ENCODE peak calls at places on chromosome 17, in four cellular contexts. D is cardiac fibroblast, L is foreskin fibroblast, O is neural crest cell. T is an unnamed sample.
A peak's percentile ranks its signal among the peaks of the same experiment; 100 is the strongest.

GRCh38 chr17:33469911-33470310 is 176.8 kb upstream of the ASIC2 start:
- DNase-seq in D (peak; percentile 80), L (peak; percentile 45), O (no peak), T (no peak)

GRCh38 chr17:47177261-47177660 is 11.8 kb downstream of the CDC27 start:
- DNase-seq in D (no peak), L (no peak), O (no peak), T (no peak)

GRCh38 chr17:10156579-10157488 is 41.6 kb downstream of the GAS7 start:
- DNase-seq in D (no peak), L (no peak), O (no peak), T (no peak)

GRCh38 chr17:47905221-47905733 is 9.2 kb downstream of the SP2 start:
- DNase-seq in D (peak; percentile 71), L (peak; percentile 62), O (no peak), T (no peak)

GRCh38 chr17:69743091-69743490 is 328.6 kb downstream of the MAP2K6 start:
- DNase-seq in D (peak; percentile 28), L (no peak), O (no peak), T (no peak)

GRCh38 chr17:2580641-2581040 is 12.8 kb upstream of the PAFAH1B1 start:
- DNase-seq in D (peak; percentile 25), L (no peak), O (no peak), T (no peak)

GRCh38 chr17:63096426-63096825 is 130.4 kb downstream of the TANC2 start:
- DNase-seq in D (peak; percentile 50), L (peak; percentile 16), O (no peak), T (no peak)

GRCh38 chr17:66720027-66720426 is 114.9 kb upstream of the CACNG5 start:
- DNase-seq in D (no peak), L (no peak), O (no peak), T (no peak)

GRCh38 chr17:75207760-75208159 is 2.3 kb downstream of the NUP85 start:
- DNase-seq in D (no peak), L (no peak), O (no peak), T (no peak)

GRCh38 chr17:65371702-65372101 is 189.7 kb downstream of the AXIN2 start:
- DNase-seq in D (no peak), L (no peak), O (no peak), T (no peak)

GRCh38 chr17:27569257-27569722 is 61.7 kb upstream of the LGALS9 start:
- DNase-seq in D (peak; percentile 35), L (no peak), O (no peak), T (no peak)

GRCh38 chr17:35554668-35555067 is 6.0 kb downstream of the SLFN14 start:
- DNase-seq in D (no peak), L (no peak), O (no peak), T (no peak)

GRCh38 chr17:50420419-50421112 is 5.5 kb upstream of the ACSF2 start:
- DNase-seq in D (peak; percentile 56), L (no peak), O (no peak), T (no peak)

GRCh38 chr17:76270770-76271668 is 5.9 kb downstream of the UBALD2 start:
- DNase-seq in D (no peak), L (no peak), O (no peak), T (no peak)

GRCh38 chr17:13888043-13888442 is 181.3 kb upstream of the COX10 start:
- DNase-seq in D (no peak), L (no peak), O (no peak), T (no peak)

GRCh38 chr17:32124985-32125847 is 17.1 kb upstream of the RHOT1 start:
- DNase-seq in D (no peak), L (no peak), O (no peak), T (no peak)

GRCh38 chr17:48432820-48433775 is 3.1 kb upstream of the SKAP1 start:
- DNase-seq in D (no peak), L (no peak), O (no peak), T (no peak)

GRCh38 chr17:1762233-1762905 is 509 bp downstream of the SERPINF1 start:
- DNase-seq in D (peak; percentile 24), L (peak; percentile 46), O (no peak), T (no peak)

GRCh38 chr17:82614095-82614631 is 34.1 kb downstream of the WDR45B start:
- DNase-seq in D (no peak), L (no peak), O (no peak), T (no peak)

GRCh38 chr17:81153340-81153803 is 11.9 kb upstream of the PVALEF start:
- DNase-seq in D (peak; percentile 87), L (peak; percentile 21), O (no peak), T (no peak)

GRCh38 chr17:57107498-57108101 is 22.6 kb downstream of the AKAP1 start:
- DNase-seq in D (no peak), L (peak; percentile 18), O (no peak), T (no peak)

GRCh38 chr17:49290690-49291326 is 60.2 kb upstream of the PHOSPHO1 start:
- DNase-seq in D (peak; percentile 51), L (peak; percentile 21), O (peak; percentile 25), T (no peak)

GRCh38 chr17:8176197-8176940 is at the start of gene TMEM107:
- DNase-seq in D (peak; percentile 82), L (peak; percentile 78), O (peak; percentile 83), T (peak; percentile 73)
- TF ChIP-seq CTCF in D (no peak), L (no peak), O (no peak), T (no peak)

GRCh38 chr17:7589204-7589868 is 558 bp downstream of the SOX15 start:
- DNase-seq in D (peak; percentile 89), L (peak; percentile 80), O (peak; percentile 68), T (peak; percentile 58)
- TF ChIP-seq CTCF in D (peak; percentile 88), L (peak; percentile 89), O (peak; percentile 81), T (peak; percentile 88)

GRCh38 chr17:67862614-67863217 is 37.4 kb downstream of the BPTF start:
- DNase-seq in D (peak; percentile 14), L (no peak), O (no peak), T (no peak)
- TF ChIP-seq CTCF in D (no peak), L (peak; percentile 28), O (peak; percentile 21), T (peak; percentile 14)

GRCh38 chr17:45016823-45017222 is 34.6 kb downstream of the DCAKD start:
- DNase-seq in D (no peak), L (no peak), O (no peak), T (no peak)
- TF ChIP-seq CTCF in D (peak; percentile 35), L (peak; percentile 15), O (peak; percentile 34), T (peak; percentile 31)

GRCh38 chr17:39618956-39619785 is 7.6 kb upstream of the PPP1R1B start:
- DNase-seq in D (no peak), L (no peak), O (no peak), T (no peak)
- TF ChIP-seq CTCF in D (no peak), L (no peak), O (no peak), T (no peak)

GRCh38 chr17:71438631-71439146 is 682.1 kb upstream of the SOX9 start:
- DNase-seq in D (peak; percentile 93), L (peak; percentile 94), O (no peak), T (no peak)

GRCh38 chr17:71434716-71435115 is 686.1 kb upstream of the SOX9 start:
- DNase-seq in D (no peak), L (no peak), O (no peak), T (no peak)

GRCh38 chr17:71432378-71433315 is 688.2 kb upstream of the SOX9 start:
- DNase-seq in D (peak; percentile 31), L (no peak), O (no peak), T (no peak)

GRCh38 chr17:71437176-71437575 is 683.6 kb upstream of the SOX9 start:
- DNase-seq in D (no peak), L (no peak), O (no peak), T (no peak)

DNA sequence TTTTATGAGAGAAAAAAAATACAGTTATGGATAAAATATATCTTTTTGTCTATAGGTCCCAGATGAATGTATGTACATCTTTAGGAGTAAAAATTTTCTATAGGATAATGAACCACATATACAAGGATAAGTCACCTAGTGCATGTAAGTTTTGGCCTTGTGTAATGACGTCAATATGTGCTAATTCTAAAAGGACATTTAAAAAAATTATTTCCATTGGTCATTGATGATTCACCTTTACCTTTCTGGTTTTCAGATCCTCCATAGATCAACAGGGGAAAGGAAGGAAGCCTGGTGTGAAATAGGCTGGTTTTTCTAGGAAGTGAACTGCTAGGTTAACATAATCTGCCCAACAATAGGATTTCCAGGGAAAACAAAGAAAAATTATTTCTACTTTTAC is 684.3 kb upstream of the SOX9 start:
- DNase-seq in D (no peak), L (no peak), O (no peak), T (no peak)
- TF ChIP-seq CTCF in D (no peak), L (no peak), O (no peak), T (no peak)

DNA sequence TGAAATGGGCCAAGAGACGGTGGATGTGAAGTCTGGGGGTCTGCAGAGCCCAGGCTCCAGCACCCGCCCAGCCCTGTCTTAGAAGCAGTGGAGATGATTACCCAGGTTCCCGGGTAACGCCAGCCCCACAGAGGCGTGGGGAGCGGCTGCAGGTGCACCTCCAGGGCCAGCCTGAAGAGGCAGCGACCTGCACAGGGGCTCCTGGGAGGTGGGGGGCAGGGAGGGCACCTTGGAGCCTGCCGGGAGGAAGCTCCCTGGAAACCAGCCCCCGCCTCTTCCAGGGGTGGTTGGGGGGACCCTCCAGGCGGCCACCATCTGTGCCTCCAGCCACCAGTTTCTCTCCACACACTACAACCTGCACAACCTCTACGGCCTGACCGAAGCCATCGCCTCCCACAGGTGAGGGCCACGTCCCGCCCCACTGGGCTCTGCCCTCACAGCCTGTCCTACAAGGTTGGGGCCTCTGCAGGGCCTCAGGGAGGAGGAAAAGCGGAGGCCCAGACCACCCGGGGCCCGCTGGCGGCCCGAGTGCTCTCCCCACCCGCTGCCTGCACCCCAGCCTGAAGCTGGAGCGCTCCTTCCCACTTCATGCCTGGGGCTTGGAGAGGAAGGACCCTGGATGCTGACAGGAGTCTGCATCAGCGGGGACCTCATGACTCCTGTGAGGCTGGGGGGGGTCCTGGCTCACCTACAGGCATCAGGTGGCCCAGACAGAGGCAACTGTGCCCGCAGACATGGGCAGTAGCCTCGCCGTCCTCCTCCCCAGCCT is 10.5 kb downstream of the GAA start:
- DNase-seq in D (no peak), L (no peak), O (no peak), T (no peak)
- TF ChIP-seq CTCF in D (no peak), L (no peak), O (no peak), T (peak; percentile 23)

DNA sequence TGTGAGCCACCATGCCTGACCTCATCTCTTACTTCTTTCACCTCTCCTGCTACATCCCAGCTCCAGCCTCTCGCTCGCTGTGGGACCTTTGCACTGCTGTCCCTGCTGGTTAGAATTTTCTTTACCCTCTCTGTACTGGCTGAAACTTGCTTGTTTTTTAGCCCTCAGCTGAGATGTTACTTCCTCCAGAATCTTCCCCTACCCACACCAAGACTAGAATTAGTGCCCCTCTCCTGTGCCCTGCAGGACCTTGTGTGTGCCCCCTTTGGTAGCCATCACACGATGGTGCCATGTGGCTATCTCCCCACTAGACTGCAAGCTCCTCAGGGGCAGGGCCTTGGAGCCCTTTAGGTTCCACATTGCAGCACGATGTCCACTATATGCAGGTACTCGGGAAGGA is 84.1 kb downstream of the AIPL1 start:
- DNase-seq in D (no peak), L (no peak), O (no peak), T (no peak)
- TF ChIP-seq CTCF in D (no peak), L (no peak), O (no peak), T (no peak)

GRCh38 chr17:58370309-58370708 is 18.3 kb upstream of the SUPT4H1 start:
- DNase-seq in D (no peak), L (no peak), O (no peak), T (no peak)
- TF ChIP-seq CTCF in D (no peak), L (no peak), O (no peak), T (no peak)

T was measured in progenitor cell of endocrine pancreas.